ENCODE peak calls at places on chromosomes 4 and X, in ten cellular contexts. One of them, this sample, is unnamed.

GRCh38 chr4:88143504-88143903 is 14.9 kb downstream of the ABCG2 start:
- DNase-seq in stomach: no peak
- DNase-seq in breast epithelium: no peak
- DNase-seq in K562: no peak
- DNase-seq in endothelial cell of umbilical vein: peak; percentile 42
- DNase-seq in H1: no peak
- DNase-seq in suprapubic skin: no peak
- DNase-seq in sigmoid colon: no peak
- DNase-seq in transverse colon: no peak
- DNase-seq in HepG2: no peak
- DNase-seq in this sample: no peak

GRCh38 chr4:16026155-16026761 is 57.6 kb downstream of the PROM1 start:
- DNase-seq in stomach: no peak
- DNase-seq in breast epithelium: no peak
- DNase-seq in K562: peak; percentile 37
- DNase-seq in endothelial cell of umbilical vein: peak; percentile 76
- DNase-seq in H1: no peak
- DNase-seq in suprapubic skin: no peak
- DNase-seq in sigmoid colon: no peak
- DNase-seq in transverse colon: no peak
- DNase-seq in HepG2: peak; percentile 44
- DNase-seq in this sample: peak; percentile 34

GRCh38 chrX:12970691-12971202 is 4.2 kb upstream of the TMSB4X start:
- DNase-seq in stomach: no peak
- DNase-seq in breast epithelium: no peak
- DNase-seq in K562: peak; percentile 54
- DNase-seq in endothelial cell of umbilical vein: peak; percentile 84
- DNase-seq in H1: no peak
- DNase-seq in suprapubic skin: no peak
- DNase-seq in sigmoid colon: no peak
- DNase-seq in transverse colon: no peak
- DNase-seq in HepG2: peak; percentile 27
- DNase-seq in this sample: no peak

GRCh38 chr4:40990899-40991265 is 223.5 kb downstream of the APBB2 start:
- DNase-seq in stomach: no peak
- DNase-seq in breast epithelium: no peak
- DNase-seq in K562: no peak
- DNase-seq in endothelial cell of umbilical vein: no peak
- DNase-seq in H1: no peak
- DNase-seq in suprapubic skin: no peak
- DNase-seq in sigmoid colon: no peak
- DNase-seq in transverse colon: no peak
- DNase-seq in HepG2: no peak
- DNase-seq in this sample: no peak

GRCh38 chr4:117064297-117064696 is 21.1 kb downstream of the TRAM1L1 start:
- DNase-seq in stomach: no peak
- DNase-seq in breast epithelium: no peak
- DNase-seq in K562: no peak
- DNase-seq in endothelial cell of umbilical vein: no peak
- DNase-seq in H1: no peak
- DNase-seq in suprapubic skin: no peak
- DNase-seq in sigmoid colon: no peak
- DNase-seq in transverse colon: no peak
- DNase-seq in HepG2: no peak
- DNase-seq in this sample: no peak

GRCh38 chrX:113390531-113390930 is 549.9 kb upstream of the AMOT start:
- DNase-seq in stomach: no peak
- DNase-seq in breast epithelium: no peak
- DNase-seq in K562: no peak
- DNase-seq in endothelial cell of umbilical vein: no peak
- DNase-seq in H1: no peak
- DNase-seq in suprapubic skin: no peak
- DNase-seq in sigmoid colon: no peak
- DNase-seq in transverse colon: no peak
- DNase-seq in HepG2: no peak
- DNase-seq in this sample: no peak

GRCh38 chr4:22238742-22239141 is 277.1 kb downstream of the ADGRA3 start:
- DNase-seq in stomach: no peak
- DNase-seq in breast epithelium: no peak
- DNase-seq in K562: no peak
- DNase-seq in endothelial cell of umbilical vein: no peak
- DNase-seq in H1: no peak
- DNase-seq in suprapubic skin: no peak
- DNase-seq in sigmoid colon: no peak
- DNase-seq in transverse colon: peak; percentile 16
- DNase-seq in HepG2: peak; percentile 2
- DNase-seq in this sample: no peak

GRCh38 chr4:138775485-138775884 is 240.1 kb upstream of the NOCT start:
- DNase-seq in stomach: no peak
- DNase-seq in breast epithelium: no peak
- DNase-seq in K562: no peak
- DNase-seq in endothelial cell of umbilical vein: no peak
- DNase-seq in H1: no peak
- DNase-seq in suprapubic skin: no peak
- DNase-seq in sigmoid colon: no peak
- DNase-seq in transverse colon: no peak
- DNase-seq in HepG2: no peak
- DNase-seq in this sample: no peak

GRCh38 chr4:47383829-47384427 is 79.6 kb downstream of the COMMD8 start:
- DNase-seq in stomach: no peak
- DNase-seq in breast epithelium: no peak
- DNase-seq in K562: peak; percentile 23
- DNase-seq in endothelial cell of umbilical vein: peak; percentile 28
- DNase-seq in H1: no peak
- DNase-seq in suprapubic skin: no peak
- DNase-seq in sigmoid colon: no peak
- DNase-seq in transverse colon: no peak
- DNase-seq in HepG2: peak; percentile 7
- DNase-seq in this sample: no peak

GRCh38 chr4:73832651-73833237 is 3.7 kb upstream of the CXCL6 start:
- DNase-seq in stomach: no peak
- DNase-seq in breast epithelium: no peak
- DNase-seq in K562: peak; percentile 77
- DNase-seq in endothelial cell of umbilical vein: no peak
- DNase-seq in H1: no peak
- DNase-seq in suprapubic skin: no peak
- DNase-seq in sigmoid colon: no peak
- DNase-seq in transverse colon: no peak
- DNase-seq in HepG2: no peak
- DNase-seq in this sample: no peak

GRCh38 chr4:146442801-146443200 is 78.9 kb downstream of the SLC10A7 start:
- DNase-seq in stomach: no peak
- DNase-seq in breast epithelium: no peak
- DNase-seq in K562: no peak
- DNase-seq in endothelial cell of umbilical vein: no peak
- DNase-seq in H1: no peak
- DNase-seq in suprapubic skin: no peak
- DNase-seq in sigmoid colon: no peak
- DNase-seq in transverse colon: no peak
- DNase-seq in HepG2: no peak
- DNase-seq in this sample: no peak

GRCh38 chr4:1401409-1402020 is 4.7 kb downstream of the NKX1-1 start:
- DNase-seq in stomach: peak; percentile 15
- DNase-seq in breast epithelium: no peak
- DNase-seq in K562: no peak
- DNase-seq in endothelial cell of umbilical vein: no peak
- DNase-seq in H1: no peak
- DNase-seq in suprapubic skin: no peak
- DNase-seq in sigmoid colon: peak; percentile 49
- DNase-seq in transverse colon: no peak
- DNase-seq in HepG2: no peak
- DNase-seq in this sample: no peak
- H3K27me3 ChIP-seq in stomach: peaks cover 66% of the 10 kb centered on the region
- H3K27me3 ChIP-seq in breast epithelium: no peaks in the 10 kb centered on the region
- H3K27me3 ChIP-seq in K562: peaks cover 45% of the 10 kb centered on the region
- H3K27me3 ChIP-seq in endothelial cell of umbilical vein: peaks cover 29% of the 10 kb centered on the region
- H3K27me3 ChIP-seq in H1: peaks cover 65% of the 10 kb centered on the region
- H3K27me3 ChIP-seq in suprapubic skin: peaks cover 73% of the 10 kb centered on the region
- H3K27me3 ChIP-seq in sigmoid colon: peaks cover 63% of the 10 kb centered on the region
- H3K27me3 ChIP-seq in transverse colon: peaks cover 70% of the 10 kb centered on the region
- H3K27me3 ChIP-seq in HepG2: peaks cover 2% of the 10 kb centered on the region
- H3K27me3 ChIP-seq in this sample: peaks cover 74% of the 10 kb centered on the region

DNA sequence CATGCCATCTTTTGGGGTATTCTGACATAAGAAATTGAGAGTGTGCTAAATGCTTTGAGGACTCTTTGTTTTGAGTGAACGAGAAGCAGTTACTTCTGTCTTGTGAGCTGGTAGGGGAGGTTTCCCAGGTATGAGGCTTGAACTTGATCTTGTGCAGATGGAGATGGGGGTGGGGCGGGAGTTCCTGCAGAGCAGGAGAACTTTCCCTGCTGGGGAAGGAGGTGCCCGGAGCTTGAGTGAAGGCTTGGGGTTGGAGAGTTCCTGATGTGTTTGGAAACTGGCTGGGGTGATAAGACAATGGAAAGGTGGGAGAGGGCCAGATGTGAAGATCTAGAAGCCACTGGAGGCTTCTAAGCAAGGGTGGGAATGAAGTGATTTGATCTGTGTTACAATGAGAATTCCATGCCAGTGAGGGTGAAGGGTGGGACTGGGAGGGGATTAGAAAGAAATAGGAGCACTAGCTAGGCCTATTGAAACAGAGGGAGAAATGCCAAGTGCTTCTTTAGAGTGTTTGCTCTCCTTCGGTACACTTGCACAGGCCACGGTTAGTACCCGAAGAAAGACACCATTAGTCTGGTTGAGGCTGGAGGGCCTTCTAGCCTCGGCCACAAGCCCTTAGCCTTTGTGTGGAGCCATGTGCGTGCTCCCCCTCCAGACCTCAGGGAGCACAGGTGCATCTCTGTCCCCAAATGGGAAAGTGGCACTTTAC is 103.5 kb upstream of the STOX2 start:
- DNase-seq in stomach: no peak
- DNase-seq in breast epithelium: no peak
- DNase-seq in K562: no peak
- DNase-seq in endothelial cell of umbilical vein: no peak
- DNase-seq in H1: no peak
- DNase-seq in suprapubic skin: no peak
- DNase-seq in sigmoid colon: no peak
- DNase-seq in transverse colon: no peak
- DNase-seq in HepG2: no peak
- DNase-seq in this sample: no peak
- TF ChIP-seq POLR2A in stomach: no peak
- TF ChIP-seq POLR2A in breast epithelium: no peak
- TF ChIP-seq POLR2A in K562: no peak
- TF ChIP-seq POLR2A in endothelial cell of umbilical vein: no peak
- TF ChIP-seq POLR2A in H1: no peak
- TF ChIP-seq POLR2A in suprapubic skin: no peak
- TF ChIP-seq POLR2A in sigmoid colon: no peak
- TF ChIP-seq POLR2A in transverse colon: no peak
- TF ChIP-seq POLR2A in HepG2: no peak
- TF ChIP-seq POLR2A in this sample: no peak

DNA sequence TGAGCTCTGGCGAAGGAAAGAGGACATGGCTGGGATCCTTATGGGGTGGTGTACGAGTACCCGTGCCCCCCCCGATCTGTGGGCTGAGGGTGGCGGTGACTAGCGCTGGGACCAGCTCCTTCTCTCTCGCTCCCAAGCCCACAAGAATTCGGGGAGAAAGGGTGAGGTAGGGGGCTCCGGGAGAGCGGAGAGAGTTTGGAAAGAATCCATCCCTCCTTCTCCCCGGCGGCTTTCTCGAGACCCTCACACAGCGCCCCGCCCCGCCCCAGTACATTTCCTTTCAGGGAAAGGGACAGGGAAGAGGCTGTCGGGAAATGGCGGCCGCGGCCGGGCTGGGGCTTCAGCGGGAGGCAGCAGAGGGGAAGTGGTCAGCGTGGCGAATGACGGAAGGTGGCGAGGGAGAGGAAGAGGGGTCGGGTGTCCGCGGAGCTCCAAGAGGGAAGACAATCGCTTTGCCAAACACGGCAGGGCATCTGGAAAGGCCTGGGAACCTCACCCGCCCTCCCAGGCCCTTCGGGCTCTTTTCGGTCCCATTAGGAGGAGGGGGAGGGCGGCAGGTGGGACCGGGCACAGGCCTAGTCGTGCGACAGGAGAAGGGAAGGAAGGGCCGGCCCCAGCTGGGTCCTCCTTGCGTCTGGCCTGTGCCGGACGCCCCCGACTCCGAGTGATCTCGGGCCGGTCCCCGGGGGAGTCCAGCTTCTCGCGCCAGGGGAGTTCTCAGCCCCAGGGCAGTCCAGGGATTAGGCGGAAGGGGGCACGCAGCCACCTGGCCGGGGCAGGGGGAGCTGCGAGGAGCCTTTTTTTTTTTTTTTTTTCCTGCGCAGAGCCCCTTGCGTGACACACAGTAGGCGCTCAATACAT is 10.2 kb downstream of the HNRNPH2 start:
- DNase-seq in stomach: peak; percentile 58
- DNase-seq in breast epithelium: no peak
- DNase-seq in K562: no peak
- DNase-seq in endothelial cell of umbilical vein: peak; percentile 56
- DNase-seq in H1: peak; percentile 72
- DNase-seq in suprapubic skin: peak; percentile 79
- DNase-seq in sigmoid colon: peak; percentile 79
- DNase-seq in transverse colon: peak; percentile 59
- DNase-seq in HepG2: no peak
- DNase-seq in this sample: peak; percentile 22
- TF ChIP-seq POLR2AphosphoS5 in stomach: no peak
- TF ChIP-seq POLR2AphosphoS5 in breast epithelium: no peak
- TF ChIP-seq POLR2AphosphoS5 in K562: no peak
- TF ChIP-seq POLR2AphosphoS5 in endothelial cell of umbilical vein: peak; percentile 27
- TF ChIP-seq POLR2AphosphoS5 in H1: peak; percentile 54
- TF ChIP-seq POLR2AphosphoS5 in suprapubic skin: no peak
- TF ChIP-seq POLR2AphosphoS5 in sigmoid colon: no peak
- TF ChIP-seq POLR2AphosphoS5 in transverse colon: no peak
- TF ChIP-seq POLR2AphosphoS5 in HepG2: no peak
- TF ChIP-seq POLR2AphosphoS5 in this sample: no peak

GRCh38 chr4:180485407-180485806 is 1757.8 kb upstream of the TENM3 start:
- DNase-seq in stomach: no peak
- DNase-seq in breast epithelium: no peak
- DNase-seq in K562: no peak
- DNase-seq in endothelial cell of umbilical vein: no peak
- DNase-seq in H1: no peak
- DNase-seq in suprapubic skin: no peak
- DNase-seq in sigmoid colon: no peak
- DNase-seq in transverse colon: no peak
- DNase-seq in HepG2: no peak
- DNase-seq in this sample: no peak
- H3K27me3 ChIP-seq in stomach: no peaks in the 10 kb centered on the region
- H3K27me3 ChIP-seq in breast epithelium: no peaks in the 10 kb centered on the region
- H3K27me3 ChIP-seq in K562: no peaks in the 10 kb centered on the region
- H3K27me3 ChIP-seq in endothelial cell of umbilical vein: no peaks in the 10 kb centered on the region
- H3K27me3 ChIP-seq in H1: no peaks in the 10 kb centered on the region
- H3K27me3 ChIP-seq in suprapubic skin: no peaks in the 10 kb centered on the region
- H3K27me3 ChIP-seq in sigmoid colon: no peaks in the 10 kb centered on the region
- H3K27me3 ChIP-seq in transverse colon: no peaks in the 10 kb centered on the region
- H3K27me3 ChIP-seq in HepG2: no peaks in the 10 kb centered on the region
- H3K27me3 ChIP-seq in this sample: no peaks in the 10 kb centered on the region

GRCh38 chr4:83484500-83485431 is at the start of gene ABRAXAS1:
- DNase-seq in stomach: peak; percentile 94
- DNase-seq in breast epithelium: peak; percentile 89
- DNase-seq in K562: peak; percentile 97
- DNase-seq in endothelial cell of umbilical vein: peak; percentile 96
- DNase-seq in H1: peak; percentile 92
- DNase-seq in suprapubic skin: peak; percentile 95
- DNase-seq in sigmoid colon: peak; percentile 97
- DNase-seq in transverse colon: peak; percentile 95
- DNase-seq in HepG2: peak; percentile 91
- DNase-seq in this sample: peak; percentile 94
- TF ChIP-seq POLR2A in stomach: no peak
- TF ChIP-seq POLR2A in breast epithelium: no peak
- TF ChIP-seq POLR2A in K562: peak; percentile 84
- TF ChIP-seq POLR2A in endothelial cell of umbilical vein: peak; percentile 91
- TF ChIP-seq POLR2A in H1: peak; percentile 54
- TF ChIP-seq POLR2A in suprapubic skin: peak; percentile 33
- TF ChIP-seq POLR2A in sigmoid colon: peak; percentile 55
- TF ChIP-seq POLR2A in transverse colon: peak; percentile 70
- TF ChIP-seq POLR2A in HepG2: peak; percentile 84
- TF ChIP-seq POLR2A in this sample: peak; percentile 85

This sample was measured in prostate gland.